ENCODE peak calls at places on chromosomes 13 and 19, in five cellular contexts. R, J, V, N and K are unnamed samples.
A peak's percentile ranks its signal among the peaks of the same experiment; 100 is the strongest.

GRCh38 chr13:41639955-41640780 is 182.8 kb downstream of the RGCC start:
- DNase-seq in R (no peak), J (peak; percentile 50), V (no peak), N (no peak), K (no peak)

GRCh38 chr13:110560606-110561334 is 752 bp downstream of the RAB20 start:
- DNase-seq in R (peak; percentile 35), J (no peak), V (no peak), N (peak; percentile 68), K (no peak)

GRCh38 chr19:49933643-49934042 is 4.3 kb upstream of the NUP62 start:
- DNase-seq in R (no peak), J (no peak), V (no peak), N (no peak), K (no peak)

GRCh38 chr13:99421758-99422555 is 79.3 kb upstream of the TM9SF2 start:
- DNase-seq in R (no peak), J (no peak), V (no peak), N (no peak), K (no peak)

GRCh38 chr19:54684537-54684936 is 21.8 kb downstream of the LILRB4 start:
- DNase-seq in R (peak; percentile 64), J (no peak), V (no peak), N (no peak), K (peak; percentile 65)

GRCh38 chr13:38401276-38401675 is 51.6 kb downstream of the UFM1 start:
- DNase-seq in R (no peak), J (no peak), V (no peak), N (no peak), K (no peak)

GRCh38 chr13:101473458-101473857 is 21.0 kb downstream of the ITGBL1 start:
- DNase-seq in R (no peak), J (no peak), V (no peak), N (no peak), K (no peak)

GRCh38 chr13:90541346-90541745 is 806.1 kb upstream of the MIR17HG start:
- DNase-seq in R (no peak), J (no peak), V (no peak), N (no peak), K (no peak)

GRCh38 chr13:98350746-98351330 is 173.8 kb upstream of the RNF113B start:
- DNase-seq in R (no peak), J (no peak), V (no peak), N (no peak), K (peak; percentile 23)

GRCh38 chr19:29591670-29592069 is 14.4 kb upstream of the POP4 start:
- DNase-seq in R (no peak), J (no peak), V (no peak), N (no peak), K (no peak)

GRCh38 chr13:24135674-24136300 is 24.7 kb upstream of the SPATA13 start:
- DNase-seq in R (no peak), J (no peak), V (no peak), N (no peak), K (no peak)

GRCh38 chr19:11346104-11346940 is at the start of the genes CCDC159 and TMEM205:
- DNase-seq in R (peak; percentile 98), J (peak; percentile 99), V (peak; percentile 96), N (peak; percentile 100), K (peak; percentile 99)

GRCh38 chr13:80783926-80784325 is 443.0 kb upstream of the SPRY2 start:
- DNase-seq in R (no peak), J (no peak), V (no peak), N (no peak), K (no peak)

GRCh38 chr19:4976412-4977298 is 7.7 kb downstream of the KDM4B start:
- DNase-seq in R (peak; percentile 45), J (peak; percentile 94), V (peak; percentile 70), N (no peak), K (peak; percentile 83)

GRCh38 chr13:45441633-45442032 is 23.1 kb upstream of the COG3 start:
- DNase-seq in R (no peak), J (no peak), V (no peak), N (no peak), K (no peak)

GRCh38 chr19:21833733-21834132 is 2.2 kb downstream of the ZNF43 start:
- DNase-seq in R (no peak), J (no peak), V (no peak), N (no peak), K (no peak)

GRCh38 chr13:28059214-28059613 is 41.2 kb downstream of the FLT3 start:
- DNase-seq in R (peak; percentile 44), J (no peak), V (peak; percentile 73), N (peak; percentile 29), K (peak; percentile 88)

GRCh38 chr13:33931397-33931987 is 113.5 kb downstream of the RFC3 start:
- DNase-seq in R (peak; percentile 6), J (no peak), V (no peak), N (no peak), K (peak; percentile 63)

GRCh38 chr19:35049456-35049855 is 7.9 kb downstream of the HPN start:
- DNase-seq in R (no peak), J (no peak), V (no peak), N (no peak), K (no peak)

GRCh38 chr13:79187917-79188699 is 217.9 kb downstream of the RBM26 start:
- DNase-seq in R (no peak), J (no peak), V (no peak), N (no peak), K (no peak)

GRCh38 chr13:22162889-22163288 is 492.0 kb downstream of the FGF9 start:
- DNase-seq in R (no peak), J (no peak), V (no peak), N (no peak), K (no peak)

GRCh38 chr13:109668433-109669233 is 117.8 kb downstream of the IRS2 start:
- DNase-seq in R (no peak), J (no peak), V (no peak), N (no peak), K (peak; percentile 67)

GRCh38 chr19:55146648-55147218 is 2.3 kb downstream of the TNNT1 start:
- DNase-seq in R (peak; percentile 92), J (peak; percentile 55), V (peak; percentile 88), N (no peak), K (peak; percentile 96)

GRCh38 chr19:38072776-38073411 is 151.1 kb downstream of the DPF1 start:
- DNase-seq in R (no peak), J (no peak), V (no peak), N (no peak), K (no peak)

GRCh38 chr19:38076337-38076736 is 147.7 kb downstream of the DPF1 start:
- DNase-seq in R (no peak), J (no peak), V (no peak), N (no peak), K (no peak)

GRCh38 chr19:38071647-38072046 is 152.4 kb downstream of the DPF1 start:
- DNase-seq in R (no peak), J (no peak), V (no peak), N (no peak), K (no peak)

GRCh38 chr19:38070573-38070972 is 153.4 kb downstream of the DPF1 start:
- DNase-seq in R (no peak), J (no peak), V (no peak), N (no peak), K (no peak)

DNA sequence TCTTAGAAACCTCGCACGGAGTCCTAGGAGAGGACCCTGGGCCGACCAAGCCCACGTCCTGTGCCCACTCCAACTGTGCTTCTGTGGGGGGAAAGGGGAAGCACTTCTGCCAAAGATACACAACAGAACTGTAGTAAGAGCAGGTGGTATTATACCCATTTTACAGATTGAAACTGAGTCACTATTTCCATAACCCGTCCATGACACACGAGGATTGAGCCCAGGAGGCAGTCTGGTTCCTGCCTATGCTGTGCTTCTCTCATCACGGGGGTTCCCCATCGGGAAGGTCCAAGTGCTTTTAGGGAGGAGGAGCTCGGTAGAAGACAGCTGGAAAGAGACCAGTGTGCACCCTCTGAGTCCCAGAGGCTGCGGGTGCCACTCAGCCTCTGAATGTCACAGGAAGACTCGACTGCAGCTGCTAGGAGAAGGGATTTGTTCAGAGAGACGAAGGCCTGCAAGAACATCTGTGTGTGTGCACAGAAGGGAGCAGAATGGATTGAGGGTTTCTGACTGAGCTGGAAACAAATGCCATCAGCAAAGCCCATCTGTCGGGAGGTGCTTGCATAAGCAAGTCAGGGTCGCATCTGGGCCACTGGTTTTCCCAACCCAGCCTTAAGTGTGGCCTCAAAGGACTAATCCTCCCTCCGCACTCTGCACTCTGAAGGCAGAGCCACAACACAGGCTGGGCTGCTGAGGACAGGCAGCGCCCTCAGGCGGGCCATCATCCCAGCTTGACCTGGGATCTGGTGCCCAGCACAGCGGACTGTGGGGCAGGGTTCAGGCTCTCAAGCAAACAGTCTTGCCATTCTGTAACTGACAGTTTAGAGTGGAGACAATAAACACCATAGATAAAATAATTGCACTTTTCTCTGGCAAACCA is 150.0 kb downstream of the DPF1 start:
- DNase-seq in R (no peak), J (no peak), V (peak; percentile 65), N (peak; percentile 10), K (peak; percentile 91)
- H3K27ac ChIP-seq in R (no peak overlapping the region), J (no peak overlapping the region), V (no peak overlapping the region), N (no peak overlapping the region), K (no peak overlapping the region)

GRCh38 chr13:94544922-94545321 is 51.0 kb downstream of the TGDS start:
- DNase-seq in R (no peak), J (no peak), V (no peak), N (no peak), K (no peak)
- H3K27ac ChIP-seq in R (no peak overlapping the region), J (no peak overlapping the region), V (no peak overlapping the region), N (no peak overlapping the region), K (no peak overlapping the region)

GRCh38 chr13:50677687-50678463 is 165.6 kb downstream of the DLEU7 start:
- DNase-seq in R (no peak), J (no peak), V (no peak), N (no peak), K (no peak)
- H3K27ac ChIP-seq in R (no peak overlapping the region), J (no peak overlapping the region), V (no peak overlapping the region), N (no peak overlapping the region), K (peak overlapping the region; percentile 26)

GRCh38 chr19:2138061-2138728 is 13.2 kb downstream of the AP3D1 start:
- DNase-seq in R (no peak), J (peak; percentile 91), V (no peak), N (no peak), K (no peak)

GRCh38 chr19:2136796-2137195 is 14.6 kb downstream of the AP3D1 start:
- DNase-seq in R (no peak), J (no peak), V (no peak), N (no peak), K (peak; percentile 72)

GRCh38 chr19:2142173-2142829 is 9.1 kb downstream of the AP3D1 start:
- DNase-seq in R (no peak), J (no peak), V (no peak), N (no peak), K (no peak)

GRCh38 chr19:2140193-2140545 is 11.2 kb downstream of the AP3D1 start:
- DNase-seq in R (no peak), J (no peak), V (no peak), N (no peak), K (no peak)

DNA sequence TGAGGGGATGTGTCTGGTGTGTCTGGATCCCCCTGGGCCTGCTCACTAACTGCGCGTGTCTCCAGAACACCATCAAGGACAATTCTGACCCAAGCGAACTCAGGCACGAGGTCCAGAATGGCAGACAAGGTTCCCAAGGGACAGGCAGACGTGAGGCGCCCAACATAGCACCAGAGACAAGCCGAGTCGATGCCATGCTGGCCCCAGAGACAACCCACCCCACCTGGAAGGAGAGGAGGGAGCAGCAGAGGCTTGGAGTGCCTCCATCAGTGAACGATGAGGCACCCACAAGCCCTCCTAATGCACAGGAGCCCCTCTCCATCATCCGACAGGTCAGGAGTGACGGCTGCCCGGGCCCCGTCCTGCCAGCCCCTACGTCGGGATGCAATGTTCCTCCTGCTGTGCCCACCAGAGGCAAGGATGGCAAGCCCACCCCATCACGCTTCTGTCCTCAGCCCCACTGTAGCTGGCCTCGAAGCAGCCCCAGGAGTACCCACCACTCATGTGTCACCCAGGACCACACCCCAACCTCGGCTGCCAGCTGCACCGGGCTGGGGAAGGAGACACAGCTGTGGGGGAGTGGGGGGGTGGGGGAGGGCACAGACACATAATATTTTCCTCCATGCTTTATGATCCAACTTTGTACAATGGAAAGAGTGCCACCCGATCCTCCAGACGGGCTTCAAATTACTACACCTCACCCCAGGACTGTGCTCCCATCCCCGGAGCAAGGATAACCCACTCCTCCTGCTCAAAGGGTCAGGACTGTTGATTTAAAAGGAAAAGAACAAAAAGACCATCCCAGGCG is 11.8 kb downstream of the AP3D1 start:
- DNase-seq in R (no peak), J (no peak), V (no peak), N (no peak), K (no peak)
- H3K27ac ChIP-seq in R (no peak overlapping the region), J (no peak overlapping the region), V (no peak overlapping the region), N (no peak overlapping the region), K (no peak overlapping the region)